ENCODE peak calls at places on chromosomes 12 and 14, in four cellular contexts. O is GM12878, K is K562, E is HL-60. I is an unnamed sample.

GRCh38 chr12:55074771-55075170 is 51.4 kb upstream of the OR9K2 start:
- DNase-seq in O (no peak), K (no peak), E (no peak), I (no peak)

GRCh38 chr14:93536945-93537344 is 106.2 kb downstream of the UNC79 start:
- DNase-seq in O (no peak), K (no peak), E (no peak), I (no peak)

GRCh38 chr12:46401703-46402102 is 29.1 kb upstream of the SLC38A2 start:
- DNase-seq in O (no peak), K (no peak), E (no peak), I (no peak)

GRCh38 chr14:80047761-80048160 is 163.5 kb downstream of the DIO2 start:
- DNase-seq in O (no peak), K (no peak), E (no peak), I (no peak)

GRCh38 chr12:43063642-43064041 is 474.1 kb upstream of the PRICKLE1 start:
- DNase-seq in O (no peak), K (no peak), E (no peak), I (no peak)

GRCh38 chr14:87805315-87805723 is 187.7 kb downstream of the GALC start:
- DNase-seq in O (no peak), K (peak), E (peak), I (peak)

GRCh38 chr12:130656411-130656810 is 59.7 kb downstream of the RIMBP2 start:
- DNase-seq in O (no peak), K (no peak), E (no peak), I (no peak)

GRCh38 chr12:128818065-128819022 is 5.4 kb downstream of the SLC15A4 start:
- DNase-seq in O (no peak), K (no peak), E (no peak), I (no peak)

GRCh38 chr12:58580095-58580494 is 340.2 kb downstream of the LRIG3 start:
- DNase-seq in O (no peak), K (no peak), E (no peak), I (no peak)

GRCh38 chr12:127189992-127190391 is 1077.0 kb upstream of the TMEM132C start:
- DNase-seq in O (no peak), K (no peak), E (no peak), I (no peak)

GRCh38 chr14:77593501-77593911 is 22.9 kb downstream of the SPTLC2 start:
- DNase-seq in O (peak), K (no peak), E (peak), I (no peak)

GRCh38 chr12:58919271-58920101 is 818 bp downstream of the LRIG3 start:
- DNase-seq in O (no peak), K (no peak), E (no peak), I (peak)

GRCh38 chr12:109387425-109388166 is 39.9 kb downstream of the MYO1H start:
- DNase-seq in O (no peak), K (peak), E (peak), I (no peak)

GRCh38 chr14:43141636-43142191 is 1365.4 kb downstream of the FSCB start:
- DNase-seq in O (no peak), K (no peak), E (no peak), I (no peak)

GRCh38 chr12:14664434-14665023 is 31.9 kb downstream of the GUCY2C start:
- DNase-seq in O (no peak), K (peak), E (peak), I (no peak)

GRCh38 chr14:65849096-65849495 is 436.6 kb downstream of the FUT8 start:
- DNase-seq in O (no peak), K (no peak), E (no peak), I (no peak)

GRCh38 chr12:66144796-66145754 is 14.5 kb upstream of the LLPH start:
- DNase-seq in O (no peak), K (no peak), E (peak), I (no peak)

DNA sequence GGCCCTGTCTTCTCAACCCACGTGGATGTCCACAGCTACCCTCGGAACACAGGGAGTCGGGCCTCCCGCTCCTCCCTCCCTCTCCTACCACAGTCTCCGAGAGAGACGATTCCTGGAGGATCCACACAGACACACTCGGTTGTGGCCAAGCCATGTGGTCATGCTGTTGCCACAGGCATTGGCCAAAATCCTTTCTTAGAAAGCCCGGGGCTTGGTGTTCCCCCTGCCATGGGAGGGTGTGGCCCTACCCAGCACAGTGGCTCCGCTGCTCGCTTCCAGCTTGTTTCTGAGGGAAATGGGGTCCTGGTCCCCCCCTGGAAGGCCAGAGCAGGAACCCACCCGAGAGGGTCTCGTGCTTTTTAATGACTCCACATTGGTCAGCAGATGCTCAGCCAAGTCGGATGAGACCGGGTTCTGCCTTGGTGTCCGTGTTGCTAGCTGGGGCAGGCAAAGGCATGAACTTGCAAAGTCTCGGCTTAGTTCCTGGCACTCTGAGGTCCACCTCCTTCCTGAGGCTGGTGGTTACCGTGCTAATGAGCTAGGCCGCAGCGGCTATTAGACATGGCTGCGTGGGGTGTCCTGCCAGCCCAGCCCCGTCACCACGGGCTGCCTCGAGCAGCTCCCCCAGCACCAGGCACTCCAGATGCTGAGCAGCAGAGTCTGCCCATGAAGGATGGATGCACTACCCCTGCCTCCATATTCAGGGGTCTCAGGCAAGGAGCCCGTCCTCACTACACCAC is 46.8 kb upstream of the MEG3 start:
- DNase-seq in O (no peak), K (no peak), E (no peak), I (no peak)
- TF ChIP-seq SPI1 in O (no peak), K (no peak), E (no peak), I (no peak)

DNA sequence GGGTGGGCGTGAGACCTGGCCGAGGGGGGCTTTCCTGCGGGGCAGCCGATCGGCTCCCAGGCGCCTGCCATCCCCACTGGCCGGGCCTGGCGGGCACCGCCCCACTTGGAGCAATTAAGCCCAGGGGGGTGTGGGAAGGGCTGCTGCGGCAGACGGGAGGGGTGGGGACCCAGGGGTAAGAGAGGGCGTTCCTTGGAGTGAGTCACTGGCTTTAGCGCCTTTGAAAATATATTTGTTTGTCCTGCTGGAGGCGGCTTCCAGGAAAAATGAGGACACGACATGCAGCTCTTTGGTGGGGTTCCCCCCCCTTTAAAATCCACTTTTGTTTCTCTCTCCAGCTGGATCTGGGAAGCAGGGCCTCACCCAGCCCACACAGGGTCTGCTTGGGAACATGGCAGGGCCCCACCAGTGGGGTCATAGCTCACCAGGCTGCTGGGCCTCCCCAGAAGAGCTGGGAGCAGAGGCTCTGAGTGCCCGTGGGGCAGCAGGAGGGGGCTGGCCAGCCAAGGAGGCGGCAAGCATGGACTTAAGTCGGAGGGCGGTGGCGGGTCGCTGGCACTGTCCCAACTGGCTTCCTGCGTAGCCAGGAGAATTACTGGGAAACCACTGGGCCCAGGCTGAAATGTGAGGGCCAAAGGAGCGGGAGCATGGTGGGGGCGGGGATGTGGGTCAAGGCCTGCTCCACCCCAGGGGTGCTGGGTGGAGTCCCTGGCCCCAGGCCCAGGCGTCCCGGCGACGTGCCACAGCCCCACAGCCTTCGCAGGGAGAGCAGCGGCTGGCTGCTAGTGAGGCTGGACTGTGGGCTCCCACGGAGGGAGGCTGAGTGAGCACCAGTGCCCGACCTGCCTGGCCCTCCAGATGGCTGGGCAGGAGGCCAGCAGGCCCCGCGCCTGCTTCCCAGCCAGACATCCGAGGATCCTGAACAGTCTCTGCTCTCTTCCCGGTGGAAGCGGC is 128.0 kb downstream of the RFLNA start:
- DNase-seq in O (no peak), K (peak), E (no peak), I (no peak)
- TF ChIP-seq POLR2AphosphoS5 in O (no peak), K (peak), E (no peak), I (no peak)

GRCh38 chr12:47736877-47737676 is 11.8 kb upstream of the ENDOU start:
- DNase-seq in O (no peak), K (peak), E (no peak), I (no peak)
- TF ChIP-seq SPI1 in O (no peak), K (no peak), E (no peak), I (no peak)

GRCh38 chr14:82667006-82667405 is 1133.4 kb upstream of the SEL1L start:
- DNase-seq in O (no peak), K (no peak), E (no peak), I (no peak)
- TF ChIP-seq POLR2AphosphoS5 in O (no peak), K (no peak), E (no peak), I (no peak)

GRCh38 chr12:120249875-120250795 is 15.4 kb downstream of the PXN start:
- DNase-seq in O (no peak), K (no peak), E (peak), I (no peak)

GRCh38 chr12:120247621-120248030 is 17.9 kb downstream of the PXN start:
- DNase-seq in O (no peak), K (no peak), E (no peak), I (no peak)

GRCh38 chr12:120247183-120247582 is 18.3 kb downstream of the PXN start:
- DNase-seq in O (no peak), K (no peak), E (no peak), I (no peak)

GRCh38 chr12:120252071-120252906 is 13.2 kb downstream of the PXN start:
- DNase-seq in O (no peak), K (no peak), E (peak), I (no peak)

GRCh38 chr12:120249266-120249874 is 16.2 kb downstream of the PXN start:
- DNase-seq in O (no peak), K (no peak), E (no peak), I (no peak)
- TF ChIP-seq SPI1 in O (no peak), K (no peak), E (no peak), I (no peak)

DNA sequence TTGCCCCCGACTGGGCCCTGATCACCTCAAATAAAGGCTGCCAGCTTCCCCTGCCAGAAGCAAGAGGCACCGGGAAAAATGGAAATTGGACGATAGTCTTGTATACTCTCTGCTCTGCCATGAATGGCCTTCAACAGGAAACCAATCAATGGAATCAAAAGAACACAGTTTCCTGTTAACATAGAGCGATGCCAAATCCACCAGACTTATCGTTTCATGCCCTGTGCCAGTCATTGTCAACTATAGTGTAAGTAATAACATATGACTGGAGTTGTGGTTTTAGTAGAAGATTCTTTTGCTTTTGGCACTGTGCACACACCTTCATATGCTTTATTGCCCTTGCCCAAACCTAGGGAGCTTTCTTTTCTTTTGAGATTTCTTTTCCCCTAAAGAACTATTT is 97.7 kb downstream of the TMEM30B start:
- DNase-seq in O (no peak), K (no peak), E (no peak), I (no peak)
- TF ChIP-seq POLR2AphosphoS5 in O (no peak), K (no peak), E (no peak), I (no peak)

I was measured in GM12891.